ENCODE peak calls at places on chromosomes 5 and 9, in nine cellular contexts. C is A549, B is lower leg skin, W is transverse colon, A is uterus, U is esophagus squamous epithelium, G is H54, F is suprapubic skin, Z is heart left ventricle. M is an unnamed sample.

GRCh38 chr5:172864161-172864560 is 30.1 kb downstream of the ERGIC1 start:
- DNase-seq in C (no peak), B (no peak), W (no peak), A (no peak), U (no peak), G (no peak), F (no peak), Z (no peak), M (no peak)

GRCh38 chr9:5518061-5518936 is 8.0 kb downstream of the PDCD1LG2 start:
- DNase-seq in C (no peak), B (no peak), W (no peak), A (no peak), U (no peak), G (no peak), F (no peak), Z (no peak), M (no peak)

GRCh38 chr9:131627846-131628820 is 82.8 kb downstream of the PRRT1B start:
- DNase-seq in C (no peak), B (no peak), W (peak; percentile 94), A (no peak), U (no peak), G (no peak), F (no peak), Z (no peak), M (no peak)

GRCh38 chr9:88511906-88512305 is 23.1 kb upstream of the NXNL2 start:
- DNase-seq in C (no peak), B (no peak), W (no peak), A (no peak), U (no peak), G (no peak), F (no peak), Z (no peak), M (no peak)

GRCh38 chr5:57608542-57608941 is 125.9 kb upstream of the ACTBL2 start:
- DNase-seq in C (no peak), B (no peak), W (no peak), A (no peak), U (no peak), G (no peak), F (no peak), Z (no peak), M (no peak)

GRCh38 chr9:88741335-88741734 is 206.4 kb downstream of the NXNL2 start:
- DNase-seq in C (peak; percentile 44), B (no peak), W (no peak), A (no peak), U (no peak), G (no peak), F (no peak), Z (no peak), M (peak; percentile 55)

GRCh38 chr5:5932824-5933223 is 445.5 kb downstream of the MED10 start:
- DNase-seq in C (no peak), B (no peak), W (no peak), A (no peak), U (no peak), G (no peak), F (no peak), Z (no peak), M (no peak)

GRCh38 chr9:119905706-119906105 is 536.5 kb upstream of the BRINP1 start:
- DNase-seq in C (no peak), B (no peak), W (no peak), A (no peak), U (no peak), G (no peak), F (no peak), Z (no peak), M (no peak)

GRCh38 chr5:132022737-132023136 is 11.3 kb upstream of the ACSL6 start:
- DNase-seq in C (no peak), B (no peak), W (no peak), A (no peak), U (no peak), G (no peak), F (no peak), Z (no peak), M (no peak)

GRCh38 chr9:108156270-108156998 is 666.9 kb upstream of the KLF4 start:
- DNase-seq in C (peak; percentile 55), B (no peak), W (peak; percentile 20), A (no peak), U (no peak), G (peak; percentile 45), F (no peak), Z (no peak), M (peak; percentile 96)

GRCh38 chr5:127206320-127207113 is 84.1 kb upstream of the MEGF10 start:
- DNase-seq in C (peak; percentile 80), B (no peak), W (no peak), A (no peak), U (no peak), G (no peak), F (no peak), Z (no peak), M (peak; percentile 73)

GRCh38 chr9:121620777-121621437 is 30.5 kb upstream of the DAB2IP start:
- DNase-seq in C (peak; percentile 56), B (no peak), W (no peak), A (no peak), U (no peak), G (peak; percentile 78), F (no peak), Z (no peak), M (peak; percentile 74)

GRCh38 chr5:95884021-95884333 is 61.5 kb upstream of the GLRX start:
- DNase-seq in C (no peak), B (no peak), W (no peak), A (no peak), U (no peak), G (no peak), F (no peak), Z (no peak), M (peak; percentile 75)

GRCh38 chr5:95884511-95884910 is 62.0 kb upstream of the GLRX start:
- DNase-seq in C (no peak), B (no peak), W (no peak), A (no peak), U (no peak), G (no peak), F (no peak), Z (no peak), M (peak; percentile 10)

GRCh38 chr5:95886340-95887044 is 64.0 kb upstream of the GLRX start:
- DNase-seq in C (no peak), B (no peak), W (no peak), A (no peak), U (no peak), G (no peak), F (no peak), Z (no peak), M (no peak)

GRCh38 chr5:95881833-95882232 is 59.3 kb upstream of the GLRX start:
- DNase-seq in C (no peak), B (no peak), W (no peak), A (no peak), U (no peak), G (no peak), F (no peak), Z (no peak), M (no peak)

DNA sequence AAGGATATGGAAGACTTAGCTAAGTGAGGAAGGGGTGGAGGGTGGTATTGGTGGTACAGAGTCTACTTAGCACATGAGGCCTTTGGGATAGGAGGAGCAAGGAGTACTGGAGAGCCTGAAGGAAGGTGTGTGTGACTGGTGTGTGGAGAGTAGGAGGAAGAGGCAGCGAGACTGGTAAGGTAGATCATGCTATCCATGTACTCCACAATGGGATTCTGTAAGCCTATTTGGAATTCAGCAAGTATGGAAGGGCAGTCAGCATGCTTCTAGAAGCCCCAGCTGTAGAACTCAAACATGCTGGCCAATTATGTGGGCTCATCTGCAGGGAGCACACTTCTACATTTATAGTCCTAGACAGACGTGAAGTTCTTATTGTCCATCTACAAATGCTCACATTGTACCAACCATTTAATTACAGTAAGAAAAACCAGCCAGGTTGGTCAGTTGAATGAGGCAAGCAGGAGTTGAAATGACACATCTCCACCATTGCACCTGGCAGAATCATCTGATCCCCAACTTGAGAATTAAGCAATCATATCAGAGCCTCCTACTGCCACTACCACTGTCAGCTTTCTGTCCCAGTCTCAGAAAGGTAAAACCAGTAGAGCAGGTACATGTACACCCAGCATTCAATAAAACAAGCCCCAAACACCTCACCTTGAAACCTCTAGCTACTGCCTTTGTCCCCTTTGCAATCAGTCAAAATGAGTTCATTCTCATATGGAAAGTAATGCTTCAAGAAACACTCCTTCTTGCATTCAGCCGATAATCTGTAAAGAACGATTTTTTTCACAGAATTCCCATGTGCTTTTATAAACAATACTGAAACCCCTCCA is 60.9 kb upstream of the GLRX start:
- DNase-seq in C (no peak), B (no peak), W (no peak), A (no peak), U (no peak), G (no peak), F (no peak), Z (no peak), M (peak; percentile 6)
- TF ChIP-seq POLR2A in C (no peak), B (no peak), W (no peak), A (no peak), U (no peak), G (no peak), F (no peak), Z (no peak), M (no peak)

DNA sequence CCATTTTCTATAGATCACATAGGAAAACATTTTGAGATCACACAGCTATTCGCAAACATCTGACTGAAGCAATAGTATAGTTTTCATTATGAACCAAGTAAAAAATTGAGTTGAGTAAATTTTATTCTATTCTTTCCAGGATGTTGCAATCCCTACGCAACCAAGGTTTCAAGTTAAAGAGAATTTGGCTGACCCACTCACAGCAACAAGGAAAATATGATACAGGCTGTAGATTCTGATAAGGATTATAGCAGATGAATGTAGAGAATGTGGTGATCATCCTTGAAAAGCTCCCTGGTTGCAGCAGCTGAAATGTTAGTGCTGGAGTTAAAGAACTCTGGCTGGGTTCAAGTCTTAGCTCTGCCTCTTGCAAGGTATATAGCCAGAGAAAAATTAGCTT is 4.7 kb downstream of the ABCA1 start:
- DNase-seq in C (no peak), B (no peak), W (no peak), A (no peak), U (no peak), G (no peak), F (no peak), Z (no peak), M (peak; percentile 50)
- TF ChIP-seq POLR2A in C (no peak), B (no peak), W (no peak), A (no peak), U (no peak), G (no peak), F (no peak), Z (no peak), M (no peak)

GRCh38 chr9:19192213-19193028 is 38.1 kb upstream of the DENND4C start:
- DNase-seq in C (no peak), B (no peak), W (no peak), A (no peak), U (no peak), G (no peak), F (no peak), Z (no peak), M (no peak)
- TF ChIP-seq POLR2A in C (no peak), B (no peak), W (no peak), A (no peak), U (no peak), G (no peak), F (no peak), Z (no peak), M (no peak)

DNA sequence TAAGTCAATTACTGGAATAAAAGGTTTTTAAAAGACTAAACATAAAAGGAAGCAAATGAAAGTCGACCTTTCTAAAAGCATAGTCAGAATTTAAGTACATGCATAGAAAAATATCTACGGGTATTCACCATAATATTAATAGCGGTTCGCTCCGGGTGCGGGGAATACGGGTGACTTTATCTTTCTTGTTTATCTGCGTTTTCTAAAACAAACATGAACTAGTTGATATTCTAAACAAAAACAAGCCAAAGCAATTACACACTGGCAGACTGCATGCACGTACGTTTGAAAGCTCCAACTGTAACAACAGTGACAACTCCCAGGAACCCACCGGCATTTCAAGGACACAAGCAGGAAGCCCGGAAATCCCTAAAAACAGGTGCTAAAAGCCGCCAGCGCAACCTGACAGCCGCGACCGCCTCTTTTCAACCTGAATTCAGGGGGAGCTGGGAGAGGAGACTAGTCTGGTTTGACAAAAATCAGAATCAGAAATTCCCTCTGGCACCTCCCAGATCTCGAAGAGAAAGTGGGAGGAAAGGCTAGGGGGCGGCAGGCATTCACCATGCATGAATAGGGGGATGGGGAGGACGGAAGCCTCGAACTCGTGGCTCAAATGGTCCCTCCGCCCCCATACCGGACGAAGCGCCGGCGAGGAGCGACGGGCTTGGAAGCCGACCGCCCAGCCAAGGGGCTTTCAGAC is 512 bp downstream of the PANK3 start:
- DNase-seq in C (no peak), B (no peak), W (no peak), A (no peak), U (peak; percentile 40), G (no peak), F (no peak), Z (no peak), M (no peak)
- TF ChIP-seq POLR2A in C (no peak), B (no peak), W (no peak), A (no peak), U (no peak), G (no peak), F (no peak), Z (no peak), M (no peak)

M was measured in NB4.